ENCODE peak calls at places on chromosomes 13 and 19, in seven cellular contexts. Z is progenitor cell of endocrine pancreas; P is thoracic aorta; U is right cardiac atrium; L is NCI-H1105; C is activated CD4-positive, alpha-beta T cell treated with anti-CD3 and anti-CD28 coated beads for 48 hours; O is effector memory CD8-positive, alpha-beta T cell. Q is an unnamed sample.
A peak's percentile ranks its signal among the peaks of the same experiment; 100 is the strongest.

GRCh38 chr19:36916991-36917390 is 859 bp downstream of the ZNF568 start:
- DNase-seq in C (peak; percentile 3), P (no peak), U (no peak), L (no peak), Z (no peak), O (no peak), Q (no peak)

GRCh38 chr19:57560049-57560491 is 407 bp upstream of the ZNF550 start:
- DNase-seq in L (no peak), P (no peak), Z (no peak), C (no peak), U (peak; percentile 75), O (no peak), Q (no peak)

GRCh38 chr19:40610396-40611064 is 9.4 kb downstream of the LTBP4 start:
- DNase-seq in C (peak; percentile 77), O (peak; percentile 73), Z (no peak), U (peak; percentile 86), P (no peak), L (peak; percentile 33), Q (no peak)

GRCh38 chr19:4636151-4636717 is 3.1 kb upstream of the TNFAIP8L1 start:
- DNase-seq in L (peak; percentile 44), U (peak; percentile 92), O (peak; percentile 76), C (peak; percentile 83), Z (peak; percentile 81), P (no peak), Q (peak; percentile 44)

GRCh38 chr19:33621811-33622504 is at the start of gene CHST8:
- DNase-seq in U (peak; percentile 80), C (peak; percentile 17), L (peak; percentile 38), Z (peak; percentile 59), P (no peak), O (no peak), Q (no peak)

GRCh38 chr13:77084755-77085154 is 57.8 kb upstream of the FBXL3 start:
- DNase-seq in Z (no peak), O (no peak), U (no peak), L (no peak), C (no peak), P (no peak), Q (no peak)

GRCh38 chr13:110643324-110643723 is 28.0 kb downstream of the NAXD start:
- DNase-seq in O (no peak), Z (no peak), P (no peak), L (peak; percentile 61), U (no peak), C (no peak), Q (no peak)

GRCh38 chr13:62327367-62327766 is 911.7 kb upstream of the PCDH20 start:
- DNase-seq in C (no peak), U (no peak), P (no peak), L (no peak), O (no peak), Z (no peak), Q (no peak)

GRCh38 chr19:3710265-3710812 is 2.2 kb downstream of the TJP3 start:
- DNase-seq in O (no peak), L (peak; percentile 40), Z (no peak), C (no peak), P (no peak), U (peak; percentile 87), Q (peak; percentile 48)

GRCh38 chr13:46667687-46668281 is 114.8 kb downstream of the LRCH1 start:
- DNase-seq in P (no peak), L (no peak), U (no peak), O (peak; percentile 10), C (no peak), Z (no peak), Q (no peak)

GRCh38 chr13:23639672-23640275 is 69.6 kb downstream of the TNFRSF19 start:
- DNase-seq in O (no peak), P (no peak), U (no peak), Z (no peak), C (no peak), L (no peak), Q (no peak)